ENCODE peak calls at places on chromosomes 4 and X, in five cellular contexts. One of them, this sample, is unnamed.

GRCh38 chr4:1494416-1495315 is 88.4 kb upstream of the NKX1-1 start:
- DNase-seq in IMR-90: no peak
- DNase-seq in mammary epithelial cell: no peak
- DNase-seq in gastrocnemius medialis: no peak
- DNase-seq in testis: no peak
- DNase-seq in this sample: peak; percentile 6

GRCh38 chr4:2428496-2429213 is 9.9 kb downstream of the CFAP99 start:
- DNase-seq in IMR-90: no peak
- DNase-seq in mammary epithelial cell: no peak
- DNase-seq in gastrocnemius medialis: no peak
- DNase-seq in testis: no peak
- DNase-seq in this sample: no peak

GRCh38 chrX:110418857-110419249 is 60.2 kb downstream of the RTL9 start:
- DNase-seq in IMR-90: peak; percentile 86
- DNase-seq in mammary epithelial cell: no peak
- DNase-seq in gastrocnemius medialis: no peak
- DNase-seq in testis: no peak
- DNase-seq in this sample: no peak

GRCh38 chrX:2894885-2895292 is 34.2 kb downstream of the ARSD start:
- DNase-seq in IMR-90: peak; percentile 50
- DNase-seq in mammary epithelial cell: no peak
- DNase-seq in gastrocnemius medialis: no peak
- DNase-seq in testis: no peak
- DNase-seq in this sample: peak; percentile 74

GRCh38 chr4:6386091-6386490 is 86.3 kb downstream of the PPP2R2C start:
- DNase-seq in IMR-90: no peak
- DNase-seq in mammary epithelial cell: peak; percentile 56
- DNase-seq in gastrocnemius medialis: no peak
- DNase-seq in testis: peak; percentile 33
- DNase-seq in this sample: no peak

GRCh38 chr4:53196872-53197759 is 168.7 kb downstream of the SCFD2 start:
- DNase-seq in IMR-90: peak; percentile 90
- DNase-seq in mammary epithelial cell: peak; percentile 47
- DNase-seq in gastrocnemius medialis: no peak
- DNase-seq in testis: no peak
- DNase-seq in this sample: no peak

GRCh38 chrX:17778984-17779383 is 41.7 kb downstream of the SCML1 start:
- DNase-seq in IMR-90: no peak
- DNase-seq in mammary epithelial cell: no peak
- DNase-seq in gastrocnemius medialis: no peak
- DNase-seq in testis: no peak
- DNase-seq in this sample: no peak

GRCh38 chr4:184344899-184345572 is 127.4 kb upstream of the ENPP6 start:
- DNase-seq in IMR-90: no peak
- DNase-seq in mammary epithelial cell: no peak
- DNase-seq in gastrocnemius medialis: peak; percentile 73
- DNase-seq in testis: no peak
- DNase-seq in this sample: peak; percentile 50

GRCh38 chr4:73998040-73999011 is at the start of gene CXCL5:
- DNase-seq in IMR-90: peak; percentile 39
- DNase-seq in mammary epithelial cell: no peak
- DNase-seq in gastrocnemius medialis: no peak
- DNase-seq in testis: peak; percentile 44
- DNase-seq in this sample: no peak

GRCh38 chr4:126915999-126916625 is 716.6 kb upstream of the INTU start:
- DNase-seq in IMR-90: no peak
- DNase-seq in mammary epithelial cell: no peak
- DNase-seq in gastrocnemius medialis: no peak
- DNase-seq in testis: peak; percentile 57
- DNase-seq in this sample: no peak

GRCh38 chr4:164943192-164943591 is 34.3 kb downstream of the TRIM61 start:
- DNase-seq in IMR-90: no peak
- DNase-seq in mammary epithelial cell: no peak
- DNase-seq in gastrocnemius medialis: no peak
- DNase-seq in testis: no peak
- DNase-seq in this sample: no peak

GRCh38 chr4:158590219-158590618 is 68.5 kb downstream of the RXFP1 start:
- DNase-seq in IMR-90: no peak
- DNase-seq in mammary epithelial cell: no peak
- DNase-seq in gastrocnemius medialis: no peak
- DNase-seq in testis: no peak
- DNase-seq in this sample: no peak

GRCh38 chr4:2142630-2143427 is 83.7 kb downstream of the NAT8L start:
- DNase-seq in IMR-90: no peak
- DNase-seq in mammary epithelial cell: no peak
- DNase-seq in gastrocnemius medialis: no peak
- DNase-seq in testis: no peak
- DNase-seq in this sample: no peak

GRCh38 chrX:18709833-18710232 is 2.4 kb downstream of the PPEF1 start:
- DNase-seq in IMR-90: no peak
- DNase-seq in mammary epithelial cell: no peak
- DNase-seq in gastrocnemius medialis: no peak
- DNase-seq in testis: no peak
- DNase-seq in this sample: no peak

GRCh38 chr4:127586922-127587571 is 45.7 kb upstream of the INTU start:
- DNase-seq in IMR-90: peak; percentile 39
- DNase-seq in mammary epithelial cell: peak; percentile 45
- DNase-seq in gastrocnemius medialis: no peak
- DNase-seq in testis: peak; percentile 54
- DNase-seq in this sample: peak; percentile 32

GRCh38 chr4:79747252-79747651 is 325.8 kb downstream of the ANTXR2 start:
- DNase-seq in IMR-90: no peak
- DNase-seq in mammary epithelial cell: no peak
- DNase-seq in gastrocnemius medialis: no peak
- DNase-seq in testis: no peak
- DNase-seq in this sample: no peak

GRCh38 chr4:174538123-174538875 is 16.0 kb upstream of the HPGD start:
- DNase-seq in IMR-90: no peak
- DNase-seq in mammary epithelial cell: peak; percentile 52
- DNase-seq in gastrocnemius medialis: no peak
- DNase-seq in testis: no peak
- DNase-seq in this sample: no peak

GRCh38 chrX:150438165-150438564 is 75.0 kb downstream of the MAMLD1 start:
- DNase-seq in IMR-90: peak; percentile 45
- DNase-seq in mammary epithelial cell: no peak
- DNase-seq in gastrocnemius medialis: no peak
- DNase-seq in testis: no peak
- DNase-seq in this sample: no peak

GRCh38 chr4:3531887-3532713 is at the start of gene LRPAP1:
- DNase-seq in IMR-90: peak; percentile 82
- DNase-seq in mammary epithelial cell: peak; percentile 79
- DNase-seq in gastrocnemius medialis: peak; percentile 82
- DNase-seq in testis: peak; percentile 96
- DNase-seq in this sample: peak; percentile 96

GRCh38 chrX:43973249-43973672 is at the start of gene NDP:
- DNase-seq in IMR-90: no peak
- DNase-seq in mammary epithelial cell: no peak
- DNase-seq in gastrocnemius medialis: no peak
- DNase-seq in testis: peak; percentile 17
- DNase-seq in this sample: peak; percentile 34

GRCh38 chr4:43457866-43458265 is 565.4 kb downstream of the GRXCR1 start:
- DNase-seq in IMR-90: peak; percentile 40
- DNase-seq in mammary epithelial cell: peak; percentile 92
- DNase-seq in gastrocnemius medialis: no peak
- DNase-seq in testis: no peak
- DNase-seq in this sample: no peak

GRCh38 chr4:28921886-28922285 is 1798.3 kb upstream of the PCDH7 start:
- DNase-seq in IMR-90: no peak
- DNase-seq in mammary epithelial cell: peak; percentile 69
- DNase-seq in gastrocnemius medialis: no peak
- DNase-seq in testis: no peak
- DNase-seq in this sample: no peak

GRCh38 chr4:145308598-145308997 is 128.2 kb upstream of the OTUD4 start:
- DNase-seq in IMR-90: peak; percentile 22
- DNase-seq in mammary epithelial cell: no peak
- DNase-seq in gastrocnemius medialis: no peak
- DNase-seq in testis: no peak
- DNase-seq in this sample: no peak

GRCh38 chr4:159016527-159017137 is 86.2 kb upstream of the RAPGEF2 start:
- DNase-seq in IMR-90: peak; percentile 22
- DNase-seq in mammary epithelial cell: no peak
- DNase-seq in gastrocnemius medialis: no peak
- DNase-seq in testis: no peak
- DNase-seq in this sample: no peak

GRCh38 chr4:69584135-69584534 is 55.3 kb downstream of the UGT2A2 start:
- DNase-seq in IMR-90: no peak
- DNase-seq in mammary epithelial cell: no peak
- DNase-seq in gastrocnemius medialis: no peak
- DNase-seq in testis: no peak
- DNase-seq in this sample: no peak

GRCh38 chr4:80365928-80366327 is 30.4 kb downstream of the CFAP299 start:
- DNase-seq in IMR-90: peak; percentile 76
- DNase-seq in mammary epithelial cell: peak; percentile 64
- DNase-seq in gastrocnemius medialis: peak; percentile 40
- DNase-seq in testis: peak; percentile 54
- DNase-seq in this sample: no peak

GRCh38 chrX:138037548-138037947 is 471.6 kb downstream of the ZIC3 start:
- DNase-seq in IMR-90: no peak
- DNase-seq in mammary epithelial cell: no peak
- DNase-seq in gastrocnemius medialis: no peak
- DNase-seq in testis: no peak
- DNase-seq in this sample: no peak

GRCh38 chr4:122716825-122717448 is 15.6 kb upstream of the BBS12 start:
- DNase-seq in IMR-90: peak; percentile 63
- DNase-seq in mammary epithelial cell: peak; percentile 48
- DNase-seq in gastrocnemius medialis: peak; percentile 18
- DNase-seq in testis: peak; percentile 85
- DNase-seq in this sample: peak; percentile 75

GRCh38 chrX:40131644-40132376 is 34.1 kb upstream of the BCOR start:
- DNase-seq in IMR-90: no peak
- DNase-seq in mammary epithelial cell: no peak
- DNase-seq in gastrocnemius medialis: no peak
- DNase-seq in testis: no peak
- DNase-seq in this sample: no peak

GRCh38 chrX:40130207-40130606 is 32.4 kb upstream of the BCOR start:
- DNase-seq in IMR-90: peak; percentile 70
- DNase-seq in mammary epithelial cell: peak; percentile 67
- DNase-seq in gastrocnemius medialis: no peak
- DNase-seq in testis: no peak
- DNase-seq in this sample: no peak

GRCh38 chrX:40127052-40127451 is 29.3 kb upstream of the BCOR start:
- DNase-seq in IMR-90: no peak
- DNase-seq in mammary epithelial cell: no peak
- DNase-seq in gastrocnemius medialis: no peak
- DNase-seq in testis: no peak
- DNase-seq in this sample: no peak

DNA sequence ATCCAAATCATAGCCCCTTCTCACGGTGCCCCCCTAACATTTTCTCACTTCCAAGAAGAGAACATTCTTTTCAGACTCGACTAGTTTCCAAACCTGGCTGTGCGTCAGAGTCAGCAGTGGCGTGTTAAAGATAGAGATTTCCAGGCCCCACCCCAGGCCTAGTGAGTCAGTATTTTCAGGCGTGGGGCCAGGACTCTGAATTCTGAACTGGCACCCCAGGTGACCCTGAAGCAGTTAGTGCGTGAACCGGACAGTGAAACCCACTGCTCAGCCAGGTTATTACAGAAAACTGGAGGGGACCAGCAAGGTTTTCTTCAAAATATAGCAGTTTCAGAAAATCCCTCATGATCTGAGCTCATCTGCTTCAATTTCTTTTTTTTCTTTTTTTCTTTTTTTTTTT is 35.0 kb upstream of the BCOR start:
- DNase-seq in IMR-90: peak; percentile 81
- DNase-seq in mammary epithelial cell: peak; percentile 76
- DNase-seq in gastrocnemius medialis: peak; percentile 67
- DNase-seq in testis: peak; percentile 64
- DNase-seq in this sample: no peak
- H3K4me3 ChIP-seq in IMR-90: no peak overlapping the region
- H3K4me3 ChIP-seq in mammary epithelial cell: no peak overlapping the region
- H3K4me3 ChIP-seq in gastrocnemius medialis: no peak overlapping the region
- H3K4me3 ChIP-seq in testis: no peak overlapping the region
- H3K4me3 ChIP-seq in this sample: no peak overlapping the region

DNA sequence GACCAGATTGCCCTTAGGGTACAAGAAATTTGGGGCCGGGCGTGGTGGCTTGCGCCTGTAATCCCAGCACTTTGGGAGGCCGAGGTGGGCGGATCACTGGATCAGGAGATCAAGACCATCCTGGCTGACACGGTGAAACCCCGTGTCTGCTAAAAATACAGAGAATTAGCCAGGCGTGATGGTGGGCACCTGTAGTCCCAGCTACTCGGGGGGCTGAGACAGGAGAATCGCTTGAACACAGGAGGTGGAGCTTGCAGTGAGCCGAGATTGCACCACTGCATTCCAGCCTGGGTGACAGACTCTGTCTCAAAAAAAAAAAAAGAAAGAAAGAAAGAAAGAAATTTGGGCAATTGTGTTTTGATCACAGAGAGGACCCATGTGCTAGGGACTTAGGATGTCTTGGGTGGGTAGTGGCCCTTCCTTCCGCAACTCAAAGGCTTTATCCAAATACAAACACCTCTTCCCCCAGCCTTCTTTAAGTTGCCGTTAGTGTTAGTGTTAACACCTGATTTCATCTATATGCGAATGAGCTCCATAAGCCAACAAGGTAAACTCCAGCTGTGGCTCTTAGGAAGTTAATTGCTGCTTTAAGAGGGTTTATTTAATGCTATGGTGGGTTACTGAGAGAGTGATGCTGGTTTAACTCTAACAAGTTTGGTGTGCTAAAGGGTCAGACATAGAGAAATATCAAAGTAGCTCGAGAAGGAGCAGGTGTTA is 8.6 kb upstream of the CCDC110 start:
- DNase-seq in IMR-90: no peak
- DNase-seq in mammary epithelial cell: no peak
- DNase-seq in gastrocnemius medialis: no peak
- DNase-seq in testis: no peak
- DNase-seq in this sample: no peak
- H3K4me3 ChIP-seq in IMR-90: no peak overlapping the region
- H3K4me3 ChIP-seq in mammary epithelial cell: no peak overlapping the region
- H3K4me3 ChIP-seq in gastrocnemius medialis: peak overlapping the region; percentile 24
- H3K4me3 ChIP-seq in testis: no peak overlapping the region
- H3K4me3 ChIP-seq in this sample: no peak overlapping the region

GRCh38 chr4:14816592-14817273 is 185.5 kb upstream of the CPEB2 start:
- DNase-seq in IMR-90: no peak
- DNase-seq in mammary epithelial cell: no peak
- DNase-seq in gastrocnemius medialis: no peak
- DNase-seq in testis: no peak
- DNase-seq in this sample: no peak
- H3K4me3 ChIP-seq in IMR-90: no peak overlapping the region
- H3K4me3 ChIP-seq in mammary epithelial cell: no peak overlapping the region
- H3K4me3 ChIP-seq in gastrocnemius medialis: no peak overlapping the region
- H3K4me3 ChIP-seq in testis: no peak overlapping the region
- H3K4me3 ChIP-seq in this sample: no peak overlapping the region

GRCh38 chr4:25172964-25173917 is 13.0 kb upstream of the SEPSECS start:
- DNase-seq in IMR-90: peak; percentile 100
- DNase-seq in mammary epithelial cell: peak; percentile 96
- DNase-seq in gastrocnemius medialis: peak; percentile 69
- DNase-seq in testis: peak; percentile 30
- DNase-seq in this sample: no peak

GRCh38 chr4:25178838-25179261 is 18.6 kb upstream of the SEPSECS start:
- DNase-seq in IMR-90: no peak
- DNase-seq in mammary epithelial cell: no peak
- DNase-seq in gastrocnemius medialis: no peak
- DNase-seq in testis: no peak
- DNase-seq in this sample: no peak

GRCh38 chr4:25174674-25175073 is 14.4 kb upstream of the SEPSECS start:
- DNase-seq in IMR-90: peak; percentile 12
- DNase-seq in mammary epithelial cell: peak; percentile 77
- DNase-seq in gastrocnemius medialis: no peak
- DNase-seq in testis: no peak
- DNase-seq in this sample: no peak

GRCh38 chr4:25180524-25181131 is 20.4 kb upstream of the SEPSECS start:
- DNase-seq in IMR-90: peak; percentile 46
- DNase-seq in mammary epithelial cell: peak; percentile 32
- DNase-seq in gastrocnemius medialis: no peak
- DNase-seq in testis: peak; percentile 47
- DNase-seq in this sample: peak; percentile 51

GRCh38 chr4:25177147-25177546 is 16.9 kb upstream of the SEPSECS start:
- DNase-seq in IMR-90: no peak
- DNase-seq in mammary epithelial cell: no peak
- DNase-seq in gastrocnemius medialis: no peak
- DNase-seq in testis: no peak
- DNase-seq in this sample: no peak
- H3K4me3 ChIP-seq in IMR-90: no peak overlapping the region
- H3K4me3 ChIP-seq in mammary epithelial cell: no peak overlapping the region
- H3K4me3 ChIP-seq in gastrocnemius medialis: no peak overlapping the region
- H3K4me3 ChIP-seq in testis: no peak overlapping the region
- H3K4me3 ChIP-seq in this sample: no peak overlapping the region

This sample was measured in BE2C.